ENCODE peak calls at places on chromosomes 7 and 10, in seven cellular contexts. K, J, I, Z, A, Q and D are unnamed samples.

GRCh38 chr7:22572292-22572691 is 72.3 kb upstream of the STEAP1B start:
- DNase-seq in A (no peak), Z (no peak), I (no peak), K (peak), J (no peak), Q (no peak), D (no peak)

GRCh38 chr10:122163182-122164027 is 107.7 kb upstream of the BTBD16 start:
- DNase-seq in Q (no peak), K (no peak), Z (no peak), A (no peak), J (peak), I (no peak), D (peak)

GRCh38 chr10:32988604-32989003 is 30.6 kb upstream of the ITGB1 start:
- DNase-seq in I (no peak), Z (no peak), A (no peak), Q (no peak), J (no peak), K (no peak), D (no peak)

GRCh38 chr7:154409703-154410311 is 357.6 kb downstream of the DPP6 start:
- DNase-seq in K (no peak), Q (no peak), A (no peak), Z (peak), I (no peak), J (no peak), D (no peak)

GRCh38 chr10:44991571-44991970 is 9.2 kb upstream of the ZNF22 start:
- DNase-seq in Q (no peak), J (no peak), Z (no peak), K (no peak), A (no peak), I (peak), D (no peak)

GRCh38 chr7:110988890-110989501 is 101.9 kb upstream of the LRRN3 start:
- DNase-seq in Z (no peak), A (no peak), K (no peak), Q (no peak), I (no peak), J (no peak), D (no peak)

GRCh38 chr10:97514344-97514743 is 15.6 kb downstream of the UBTD1 start:
- DNase-seq in Q (no peak), J (no peak), I (no peak), A (no peak), K (no peak), Z (no peak), D (no peak)

GRCh38 chr7:94396044-94396443 is 1.3 kb downstream of the COL1A2 start:
- DNase-seq in A (no peak), Z (no peak), I (no peak), K (no peak), J (no peak), Q (no peak), D (no peak)

GRCh38 chr7:111846900-111847299 is 284.6 kb upstream of the IMMP2L start:
- DNase-seq in A (no peak), I (no peak), K (no peak), Z (no peak), J (no peak), Q (no peak), D (no peak)

GRCh38 chr7:99079104-99079503 is 64.8 kb downstream of the SMURF1 start:
- DNase-seq in Q (no peak), Z (no peak), I (no peak), J (no peak), K (no peak), A (no peak), D (no peak)

GRCh38 chr7:142811154-142811737 is 40.5 kb downstream of the PRSS2 start:
- DNase-seq in A (peak), Z (peak), J (peak), K (peak), Q (no peak), I (no peak), D (no peak)

GRCh38 chr7:33933611-33934281 is 28.4 kb downstream of the BMPER start:
- DNase-seq in Z (peak), Q (no peak), I (no peak), K (peak), J (no peak), A (no peak), D (no peak)

GRCh38 chr7:55063633-55064032 is 44.8 kb downstream of the EGFR start:
- DNase-seq in I (no peak), J (no peak), A (no peak), Q (no peak), K (no peak), Z (peak), D (no peak)

GRCh38 chr10:1117651-1118050 is 61.5 kb downstream of the WDR37 start:
- DNase-seq in I (no peak), J (no peak), Q (no peak), Z (no peak), A (no peak), K (no peak), D (no peak)

GRCh38 chr7:15764986-15765385 is 78.5 kb upstream of the MEOX2 start:
- DNase-seq in Z (no peak), A (no peak), I (no peak), K (no peak), J (no peak), Q (no peak), D (no peak)

GRCh38 chr7:1694551-1694950 is 24.5 kb downstream of the ELFN1 start:
- DNase-seq in I (no peak), J (no peak), K (no peak), Z (no peak), Q (no peak), A (no peak), D (no peak)

GRCh38 chr10:43083764-43084163 is 6.9 kb downstream of the RET start:
- DNase-seq in I (no peak), A (no peak), Z (no peak), J (no peak), K (no peak), Q (no peak), D (no peak)

GRCh38 chr7:112286294-112287086 is 80.0 kb downstream of the ZNF277 start:
- DNase-seq in J (peak), K (no peak), Q (no peak), I (no peak), A (no peak), Z (no peak), D (no peak)

GRCh38 chr7:18086165-18087030 is 58.8 kb upstream of the PRPS1L1 start:
- DNase-seq in A (no peak), Z (no peak), I (peak), Q (no peak), K (peak), J (peak), D (peak)

GRCh38 chr7:155961241-155962190 is 149.3 kb upstream of the SHH start:
- DNase-seq in Q (peak), J (peak), K (no peak), A (no peak), I (no peak), Z (peak), D (peak)

GRCh38 chr10:102299873-102300272 is 54.5 kb downstream of the GBF1 start:
- DNase-seq in J (no peak), A (no peak), Z (peak), Q (no peak), K (no peak), I (no peak), D (no peak)

GRCh38 chr10:132849546-132850031 is 63.6 kb upstream of the NKX6-2 start:
- DNase-seq in Q (no peak), K (no peak), I (no peak), J (no peak), A (no peak), Z (no peak), D (no peak)

GRCh38 chr7:33262476-33262875 is 133.1 kb downstream of the BBS9 start:
- DNase-seq in J (no peak), Q (no peak), Z (peak), K (no peak), I (no peak), A (no peak), D (no peak)

GRCh38 chr10:12081879-12082560 is 13.3 kb downstream of the DHTKD1 start:
- DNase-seq in J (no peak), A (no peak), Q (no peak), I (no peak), K (peak), Z (peak), D (no peak)

GRCh38 chr10:121310151-121310711 is 288.0 kb downstream of the FGFR2 start:
- DNase-seq in A (no peak), I (no peak), J (peak), Q (no peak), K (no peak), Z (no peak), D (no peak)

GRCh38 chr10:11223507-11224157 is 206.0 kb downstream of the CELF2 start:
- DNase-seq in J (no peak), Z (no peak), I (no peak), Q (no peak), K (no peak), A (no peak), D (no peak)

GRCh38 chr10:55019461-55019860 is 218.4 kb upstream of the PCDH15 start:
- DNase-seq in K (no peak), I (no peak), J (no peak), A (no peak), Q (no peak), Z (no peak), D (no peak)

GRCh38 chr7:81025360-81025759 is 106.5 kb upstream of the SEMA3C start:
- DNase-seq in Z (peak), Q (no peak), J (no peak), A (no peak), K (no peak), I (no peak), D (no peak)

GRCh38 chr7:36127075-36127740 is 25.8 kb upstream of the EEPD1 start:
- DNase-seq in Z (no peak), J (peak), I (no peak), Q (no peak), K (no peak), A (no peak), D (no peak)

GRCh38 chr7:82593780-82594179 is 150.2 kb upstream of the CACNA2D1 start:
- DNase-seq in K (no peak), Z (peak), A (no peak), J (peak), I (no peak), Q (no peak), D (no peak)

GRCh38 chr7:3408814-3409595 is 108.0 kb downstream of the SDK1 start:
- DNase-seq in A (no peak), Z (no peak), J (peak), K (no peak), Q (no peak), I (no peak), D (peak)

GRCh38 chr10:7258948-7259523 is 151.8 kb downstream of the SFMBT2 start:
- DNase-seq in K (no peak), Z (no peak), I (no peak), A (peak), J (no peak), Q (no peak), D (no peak)

GRCh38 chr10:31101123-31101522 is 69.5 kb upstream of the ZNF438 start:
- DNase-seq in A (no peak), K (peak), I (no peak), J (no peak), Z (peak), Q (peak), D (no peak)

GRCh38 chr7:100516135-100516812 is 22.7 kb upstream of the AGFG2 start:
- DNase-seq in A (peak), K (peak), Q (no peak), Z (no peak), J (no peak), I (no peak), D (no peak)

GRCh38 chr7:15853832-15854470 is 167.5 kb upstream of the MEOX2 start:
- DNase-seq in A (no peak), Z (peak), K (no peak), Q (no peak), I (no peak), J (no peak), D (no peak)

GRCh38 chr7:77759294-77759889 is 38.8 kb downstream of the TMEM60 start:
- DNase-seq in Z (peak), J (peak), Q (peak), I (no peak), A (peak), K (peak), D (peak)

GRCh38 chr10:11424456-11425287 is 186.8 kb downstream of the USP6NL start:
- DNase-seq in J (peak), I (peak), Z (peak), Q (no peak), K (peak), A (no peak), D (no peak)